ENCODE peak calls at places on chromosomes 3 and 15, in nine cellular contexts. J, N, B, F, W, O, T, A and L are unnamed samples.

GRCh38 chr3:40690696-40691597 is 166.2 kb downstream of the ZNF621 start:
- DNase-seq in T (no peak), B (peak), J (no peak), F (no peak), A (no peak), W (peak), O (no peak), N (peak), L (peak)

GRCh38 chr3:179100652-179101051 is 29.0 kb upstream of the ZMAT3 start:
- DNase-seq in W (no peak), F (peak), T (no peak), A (peak), N (no peak), J (peak), O (no peak), B (no peak), L (peak)

GRCh38 chr3:60998855-60999254 is 252.4 kb downstream of the FHIT start:
- DNase-seq in W (no peak), B (no peak), J (no peak), N (no peak), T (no peak), O (no peak), F (no peak), A (no peak), L (peak)

GRCh38 chr15:78418239-78418638 is 19.8 kb upstream of the IREB2 start:
- DNase-seq in J (peak), A (no peak), B (no peak), W (no peak), N (no peak), T (no peak), O (no peak), F (peak), L (peak)

GRCh38 chr3:158384019-158384418 is 187.0 kb upstream of the MLF1 start:
- DNase-seq in A (no peak), W (no peak), F (no peak), T (no peak), O (no peak), B (no peak), N (no peak), J (no peak), L (no peak)

GRCh38 chr3:25380222-25380739 is 47.8 kb upstream of the RARB start:
- DNase-seq in F (no peak), T (no peak), B (peak), J (no peak), A (no peak), N (no peak), O (no peak), W (peak), L (peak)

GRCh38 chr15:38454687-38455071 is 752 bp downstream of the FAM98B start:
- DNase-seq in J (peak), T (no peak), A (no peak), B (no peak), N (no peak), W (no peak), O (no peak), F (peak), L (no peak)

GRCh38 chr15:80978685-80979084 is 10.9 kb downstream of the MESD start:
- DNase-seq in F (no peak), N (no peak), T (no peak), A (peak), O (no peak), J (peak), B (no peak), W (no peak), L (no peak)

GRCh38 chr3:129824926-129825541 is 68.5 kb downstream of the TMCC1 start:
- DNase-seq in A (peak), F (peak), W (peak), B (peak), O (peak), N (no peak), T (peak), J (peak), L (peak)

DNA sequence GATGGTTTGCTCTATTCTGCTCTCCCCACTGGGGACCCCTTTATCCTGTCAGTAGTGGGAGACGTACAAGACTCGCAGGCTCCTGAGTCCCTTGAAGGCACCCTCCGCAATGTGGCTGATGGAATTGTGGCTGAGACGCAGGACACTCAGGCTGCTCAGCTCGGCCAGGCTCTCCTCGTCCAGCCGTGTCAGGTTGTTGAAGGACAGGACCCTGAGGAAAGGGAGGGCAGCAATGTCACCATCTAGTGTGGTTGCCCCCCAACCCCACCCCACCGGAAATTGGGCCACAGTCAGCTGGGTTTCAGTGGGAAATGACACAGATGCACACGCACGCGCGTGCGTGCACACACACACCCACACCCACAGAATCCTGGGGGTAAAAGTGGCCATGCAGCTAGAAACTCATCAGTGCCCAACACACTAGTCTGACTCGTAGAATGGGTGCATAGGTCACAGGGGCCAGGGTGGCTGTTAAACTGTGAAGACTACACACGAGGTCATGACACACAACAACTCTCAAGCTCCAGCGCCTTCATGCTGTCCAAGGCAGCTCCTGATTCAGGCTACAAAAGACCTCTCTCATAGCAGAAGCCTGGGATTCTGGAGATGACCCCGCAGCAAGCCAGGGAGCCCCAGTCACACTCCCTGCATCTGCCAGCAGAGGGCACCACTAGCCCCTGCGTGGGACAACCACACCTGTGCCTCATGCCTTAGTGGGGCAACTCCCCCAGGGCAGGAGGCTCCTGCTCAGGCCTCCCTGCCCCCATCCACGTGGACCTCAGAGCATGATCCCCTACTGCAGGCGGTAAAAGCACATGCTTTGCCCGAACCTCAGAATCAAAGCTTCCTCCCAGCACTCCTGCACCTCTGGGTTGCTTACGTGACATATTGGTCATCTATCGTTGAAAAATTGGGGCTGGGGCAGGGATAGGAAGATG is 93.3 kb downstream of the LRIG1 start:
- DNase-seq in T (peak), A (peak), F (peak), J (peak), N (peak), B (peak), W (peak), O (peak), L (peak)
- TF ChIP-seq CTCF in T (peak), A (peak), F (peak), J (peak), N (peak), B (peak), W (peak), O (peak), L (peak)

DNA sequence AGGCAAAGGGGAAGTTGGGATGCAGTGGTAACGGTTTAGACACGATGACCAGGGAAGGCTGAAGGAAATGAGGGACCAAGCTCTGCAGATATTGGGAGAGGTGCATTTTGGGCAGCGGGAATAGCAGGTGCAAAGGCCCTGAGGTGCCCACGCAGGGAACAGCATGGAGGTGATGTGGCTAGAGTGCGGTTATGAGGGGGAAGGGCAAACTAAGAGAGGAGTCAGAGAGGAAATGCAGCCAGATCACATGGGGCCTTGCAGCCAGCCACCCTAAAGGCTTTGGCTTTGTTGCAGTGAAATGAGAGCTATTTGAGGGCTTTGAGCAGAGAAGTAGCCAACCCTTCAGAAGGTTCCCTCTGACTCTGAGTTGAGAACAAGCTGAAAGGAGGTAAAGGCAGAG is 2.6 kb downstream of the SPATA12 start:
- DNase-seq in A (no peak), J (no peak), B (no peak), T (no peak), O (no peak), W (no peak), F (no peak), N (no peak), L (no peak)
- TF ChIP-seq CTCF in A (no peak), J (no peak), B (no peak), T (no peak), O (no peak), W (no peak), F (no peak), N (no peak), L (no peak)

DNA sequence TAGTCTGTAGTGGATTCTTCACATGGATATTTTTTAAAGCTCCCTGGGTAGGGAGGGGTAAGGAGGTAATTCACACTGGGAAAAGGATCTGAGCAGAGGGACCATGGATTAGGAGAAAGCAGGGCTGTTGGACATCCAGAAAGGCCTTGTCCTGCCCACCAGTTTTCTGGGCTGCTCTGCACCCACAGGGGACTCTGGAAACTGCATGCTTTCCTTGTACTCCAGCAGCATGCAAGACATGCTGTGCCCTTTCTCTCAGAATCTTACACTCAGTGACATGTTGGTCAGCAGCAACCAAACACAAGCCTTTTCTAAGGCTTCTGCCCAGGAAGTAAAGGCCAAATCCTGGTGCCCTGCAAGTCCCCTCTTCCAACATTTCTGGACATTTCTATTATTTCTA is 2.5 kb upstream of the FBN1 start:
- DNase-seq in F (no peak), O (no peak), J (peak), T (peak), N (no peak), W (peak), B (peak), A (peak), L (peak)
- TF ChIP-seq CTCF in F (no peak), O (no peak), J (peak), T (no peak), N (no peak), W (peak), B (peak), A (peak), L (no peak)

GRCh38 chr3:14511971-14512943 is 27.9 kb downstream of the GRIP2 start:
- DNase-seq in T (no peak), B (no peak), N (no peak), O (no peak), F (no peak), W (no peak), J (no peak), A (no peak), L (no peak)
- TF ChIP-seq CTCF in T (no peak), B (no peak), N (no peak), O (no peak), F (no peak), W (no peak), J (no peak), A (no peak), L (no peak)

DNA sequence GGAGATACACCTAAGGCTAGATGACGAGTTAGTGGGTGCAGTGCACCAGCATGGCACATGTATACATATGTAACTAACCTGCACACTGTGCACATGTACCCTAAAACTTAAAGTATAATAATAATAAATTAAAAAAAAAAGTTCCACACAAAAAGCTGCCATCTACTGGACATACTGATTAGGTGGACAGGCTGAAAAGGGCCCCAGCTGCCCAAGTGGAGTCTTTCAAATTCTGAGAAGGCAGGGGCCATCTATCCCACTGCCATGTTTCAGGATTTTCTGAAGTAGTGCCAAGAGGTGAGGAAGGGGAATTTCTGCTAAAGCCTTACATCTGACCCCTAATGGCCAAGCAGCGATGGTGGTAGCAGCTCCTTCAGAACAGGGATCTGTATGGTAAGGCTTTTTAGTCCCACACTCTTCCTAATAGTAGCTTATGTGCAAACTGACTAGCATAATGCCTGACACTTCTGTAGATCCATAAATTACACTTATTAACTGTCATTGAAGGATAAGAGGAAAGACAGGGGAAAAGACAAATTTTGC is 7.7 kb downstream of the FSTL1 start:
- DNase-seq in B (no peak), T (no peak), O (no peak), W (no peak), N (no peak), F (no peak), A (no peak), J (no peak), L (no peak)
- TF ChIP-seq CTCF in B (peak), T (peak), O (no peak), W (peak), N (no peak), F (no peak), A (peak), J (peak), L (peak)

GRCh38 chr3:156803949-156804741 is 22.0 kb upstream of the LEKR1 start:
- DNase-seq in F (no peak), W (no peak), N (no peak), B (no peak), A (no peak), T (no peak), O (no peak), J (no peak), L (no peak)

GRCh38 chr3:156806698-156807097 is 19.5 kb upstream of the LEKR1 start:
- DNase-seq in T (no peak), O (no peak), N (no peak), A (no peak), W (no peak), F (no peak), B (no peak), J (no peak), L (no peak)

GRCh38 chr3:156811092-156811862 is 14.9 kb upstream of the LEKR1 start:
- DNase-seq in O (no peak), W (no peak), B (peak), J (peak), T (no peak), A (peak), N (no peak), F (peak), L (peak)

GRCh38 chr3:156812521-156813335 is 13.4 kb upstream of the LEKR1 start:
- DNase-seq in O (no peak), A (no peak), W (no peak), B (peak), T (no peak), N (no peak), J (peak), F (peak), L (peak)

GRCh38 chr3:156808025-156808424 is 18.1 kb upstream of the LEKR1 start:
- DNase-seq in W (no peak), F (no peak), J (peak), N (no peak), O (no peak), A (no peak), B (no peak), T (no peak), L (no peak)
- TF ChIP-seq CTCF in W (no peak), F (no peak), J (no peak), N (no peak), O (no peak), A (no peak), B (no peak), T (no peak), L (no peak)